ENCODE peak calls at places on chromosomes 1 and 21, in four cellular contexts. R is CD4-positive, alpha-beta T cell; B is body of pancreas; U is hepatocyte. L is an unnamed sample.

GRCh38 chr1:228007801-228008341 is 1.1 kb downstream of the WNT3A start:
- DNase-seq in B (peak; percentile 2), R (no peak), U (no peak), L (peak; percentile 41)

GRCh38 chr1:92980732-92981647 is 19.7 kb upstream of the DIPK1A start:
- DNase-seq in B (no peak), R (peak; percentile 26), U (no peak), L (no peak)

GRCh38 chr1:44447051-44447806 is 42.2 kb downstream of the RNF220 start:
- DNase-seq in R (no peak), B (no peak), U (no peak), L (no peak)

GRCh38 chr1:46721806-46722205 is 2.9 kb upstream of the EFCAB14 start:
- DNase-seq in R (no peak), B (no peak), U (no peak), L (no peak)

GRCh38 chr1:220876511-220877347 is 2.5 kb upstream of the HLX start:
- DNase-seq in R (no peak), B (no peak), U (peak; percentile 46), L (peak; percentile 46)

GRCh38 chr1:5720484-5720883 is 271.7 kb downstream of the NPHP4 start:
- DNase-seq in U (no peak), R (no peak), B (no peak), L (no peak)

GRCh38 chr1:32904797-32905196 is 3.6 kb upstream of the TMEM54 start:
- DNase-seq in U (no peak), R (no peak), B (no peak), L (peak; percentile 56)

GRCh38 chr21:46294647-46295176 is 8.6 kb downstream of the YBEY start:
- DNase-seq in U (no peak), R (no peak), B (no peak), L (no peak)

GRCh38 chr1:41534181-41535076 is 49.9 kb upstream of the EDN2 start:
- DNase-seq in B (no peak), U (no peak), R (no peak), L (peak; percentile 21)

GRCh38 chr1:42963378-42964005 is 4.8 kb upstream of the SLC2A1 start:
- DNase-seq in R (no peak), B (no peak), U (no peak), L (no peak)

GRCh38 chr1:154837679-154838171 is 32.4 kb downstream of the KCNN3 start:
- DNase-seq in U (no peak), B (no peak), R (no peak), L (peak; percentile 89)

GRCh38 chr1:94646151-94646643 is 104.6 kb upstream of the F3 start:
- DNase-seq in U (no peak), R (no peak), B (no peak), L (no peak)

GRCh38 chr1:208161656-208162375 is 82.4 kb downstream of the PLXNA2 start:
- DNase-seq in U (no peak), R (no peak), B (no peak), L (no peak)

GRCh38 chr1:112744019-112744578 is 29.0 kb upstream of the PPM1J start:
- DNase-seq in U (peak; percentile 66), B (no peak), R (no peak), L (peak; percentile 51)

GRCh38 chr1:46393510-46393909 is 607 bp upstream of the FAAH start:
- DNase-seq in R (no peak), B (no peak), U (peak; percentile 87), L (no peak)

GRCh38 chr1:116321766-116322175 is 51.3 kb upstream of the ATP1A1 start:
- DNase-seq in U (no peak), R (no peak), B (peak; percentile 81), L (no peak)

GRCh38 chr1:212819704-212820103 is 27.7 kb downstream of the SPATA45 start:
- DNase-seq in R (no peak), B (no peak), U (peak; percentile 48), L (no peak)

GRCh38 chr21:41542727-41543126 is 34.8 kb upstream of the TMPRSS2 start:
- DNase-seq in U (no peak), B (no peak), R (no peak), L (no peak)

GRCh38 chr1:173527151-173527826 is 50.2 kb downstream of the PRDX6 start:
- DNase-seq in B (no peak), R (no peak), U (peak; percentile 72), L (no peak)

DNA sequence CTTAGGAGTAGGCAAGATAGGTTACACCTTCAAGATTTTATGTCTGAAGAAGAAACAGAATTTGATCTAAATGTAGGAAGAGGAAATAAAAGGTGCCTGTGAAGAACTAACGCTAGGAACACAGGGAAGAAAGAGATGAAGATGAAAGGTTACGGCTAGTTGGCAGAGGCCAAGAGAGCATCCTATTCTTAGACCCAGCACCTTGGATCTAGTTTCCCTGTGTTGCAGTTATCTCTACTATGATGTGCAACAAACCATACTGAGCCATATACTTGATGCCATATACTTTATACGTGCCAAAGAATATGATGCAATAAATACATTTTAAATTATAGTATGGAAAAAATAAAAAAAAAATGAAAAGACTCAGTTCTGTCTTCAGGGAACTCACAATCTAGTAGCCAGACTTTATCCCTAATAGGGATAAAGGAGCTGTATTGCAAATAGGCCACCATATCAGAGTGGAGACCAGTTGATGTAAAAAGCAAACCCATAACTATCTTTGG is 181.1 kb downstream of the PBX1 start:
- DNase-seq in R (no peak), U (no peak), B (no peak), L (no peak)
- H3K9me3 ChIP-seq in R (no peaks in the 10 kb centered on the region), U (no peaks in the 10 kb centered on the region), B (no peaks in the 10 kb centered on the region), L (no peaks in the 10 kb centered on the region)

DNA sequence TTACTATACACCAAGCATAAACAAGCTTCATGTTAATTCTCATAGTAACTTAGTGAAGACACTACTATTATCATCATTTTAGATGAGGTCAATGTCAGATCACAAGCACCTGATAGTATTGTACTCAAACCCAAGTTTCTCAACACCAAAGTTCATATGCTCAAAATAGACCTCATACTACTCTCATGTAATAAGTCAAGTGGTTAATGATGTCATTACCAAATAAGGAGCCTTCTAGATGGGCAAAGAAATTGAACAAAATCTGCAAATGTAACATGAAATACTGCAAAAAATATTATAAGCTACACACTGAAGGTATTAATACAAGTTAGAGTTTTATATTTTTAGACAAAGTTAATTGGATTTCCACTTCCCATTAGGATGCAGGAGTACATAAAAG is 144.0 kb upstream of the CHRM3 start:
- DNase-seq in R (no peak), B (no peak), U (no peak), L (no peak)
- H3K9me3 ChIP-seq in R (no peaks in the 10 kb centered on the region), B (no peaks in the 10 kb centered on the region), U (no peaks in the 10 kb centered on the region), L (no peaks in the 10 kb centered on the region)

GRCh38 chr1:49026230-49026811 is 249.6 kb upstream of the BEND5 start:
- DNase-seq in B (no peak), U (no peak), R (no peak), L (no peak)
- H3K9me3 ChIP-seq in B (peaks cover 11% of the 10 kb centered on the region), U (no peaks in the 10 kb centered on the region), R (peaks cover 10% of the 10 kb centered on the region), L (no peaks in the 10 kb centered on the region)

GRCh38 chr1:242016518-242016917 is 17.6 kb upstream of the MAP1LC3C start:
- DNase-seq in U (no peak), B (no peak), R (no peak), L (no peak)
- H3K9me3 ChIP-seq in U (no peaks in the 10 kb centered on the region), B (no peaks in the 10 kb centered on the region), R (no peaks in the 10 kb centered on the region), L (no peaks in the 10 kb centered on the region)

GRCh38 chr1:2952371-2952770 is 68.9 kb upstream of the ACTRT2 start:
- DNase-seq in U (no peak), R (no peak), B (no peak), L (no peak)

GRCh38 chr1:2950926-2951305 is 70.4 kb upstream of the ACTRT2 start:
- DNase-seq in R (no peak), U (no peak), B (no peak), L (no peak)

GRCh38 chr1:2953688-2954285 is 67.5 kb upstream of the ACTRT2 start:
- DNase-seq in B (no peak), U (no peak), R (no peak), L (no peak)

GRCh38 chr1:2951856-2952255 is 69.4 kb upstream of the ACTRT2 start:
- DNase-seq in R (no peak), U (no peak), B (no peak), L (peak; percentile 14)

DNA sequence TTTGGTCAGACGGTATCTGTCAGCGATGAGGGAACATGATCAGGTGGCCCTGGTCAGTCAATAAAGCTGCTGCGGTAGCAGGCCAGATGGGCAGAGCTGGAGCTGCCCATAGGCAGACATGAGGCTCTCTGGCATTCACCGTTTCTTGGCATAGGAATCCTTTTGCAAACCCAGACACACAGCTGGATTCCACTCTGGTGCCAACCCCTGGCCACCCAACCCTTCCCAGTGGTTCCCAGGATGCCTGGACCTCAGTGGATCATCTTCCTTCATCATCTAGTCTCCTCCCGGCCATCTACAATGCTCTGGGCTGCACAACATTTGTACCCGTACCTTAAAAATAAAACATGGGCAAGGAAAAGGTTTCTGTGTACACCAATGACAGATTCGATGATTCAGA is 68.3 kb upstream of the ACTRT2 start:
- DNase-seq in B (no peak), R (no peak), U (no peak), L (no peak)
- H3K9me3 ChIP-seq in B (no peaks in the 10 kb centered on the region), R (peaks cover 22% of the 10 kb centered on the region), U (peaks cover 5% of the 10 kb centered on the region), L (no peaks in the 10 kb centered on the region)

GRCh38 chr1:22520871-22521270 is 42.4 kb upstream of the EPHA8 start:
- DNase-seq in R (no peak), B (no peak), U (no peak), L (no peak)
- H3K9me3 ChIP-seq in R (no peaks in the 10 kb centered on the region), B (no peaks in the 10 kb centered on the region), U (no peaks in the 10 kb centered on the region), L (no peaks in the 10 kb centered on the region)

GRCh38 chr1:147238053-147238902 is 4.2 kb upstream of the CHD1L start:
- DNase-seq in R (no peak), B (no peak), U (peak; percentile 32), L (no peak)

GRCh38 chr1:147236959-147237791 is 5.3 kb upstream of the CHD1L start:
- DNase-seq in B (peak; percentile 35), R (no peak), U (peak; percentile 23), L (peak; percentile 73)

GRCh38 chr1:147236448-147236847 is 6.0 kb upstream of the CHD1L start:
- DNase-seq in B (no peak), R (no peak), U (no peak), L (no peak)

GRCh38 chr1:147238925-147239820 is 3.3 kb upstream of the CHD1L start:
- DNase-seq in R (no peak), U (no peak), B (no peak), L (no peak)

GRCh38 chr1:147235822-147236221 is 6.7 kb upstream of the CHD1L start:
- DNase-seq in B (peak; percentile 64), R (no peak), U (no peak), L (no peak)
- H3K9me3 ChIP-seq in B (no peaks in the 10 kb centered on the region), R (no peaks in the 10 kb centered on the region), U (no peaks in the 10 kb centered on the region), L (no peaks in the 10 kb centered on the region)

DNA sequence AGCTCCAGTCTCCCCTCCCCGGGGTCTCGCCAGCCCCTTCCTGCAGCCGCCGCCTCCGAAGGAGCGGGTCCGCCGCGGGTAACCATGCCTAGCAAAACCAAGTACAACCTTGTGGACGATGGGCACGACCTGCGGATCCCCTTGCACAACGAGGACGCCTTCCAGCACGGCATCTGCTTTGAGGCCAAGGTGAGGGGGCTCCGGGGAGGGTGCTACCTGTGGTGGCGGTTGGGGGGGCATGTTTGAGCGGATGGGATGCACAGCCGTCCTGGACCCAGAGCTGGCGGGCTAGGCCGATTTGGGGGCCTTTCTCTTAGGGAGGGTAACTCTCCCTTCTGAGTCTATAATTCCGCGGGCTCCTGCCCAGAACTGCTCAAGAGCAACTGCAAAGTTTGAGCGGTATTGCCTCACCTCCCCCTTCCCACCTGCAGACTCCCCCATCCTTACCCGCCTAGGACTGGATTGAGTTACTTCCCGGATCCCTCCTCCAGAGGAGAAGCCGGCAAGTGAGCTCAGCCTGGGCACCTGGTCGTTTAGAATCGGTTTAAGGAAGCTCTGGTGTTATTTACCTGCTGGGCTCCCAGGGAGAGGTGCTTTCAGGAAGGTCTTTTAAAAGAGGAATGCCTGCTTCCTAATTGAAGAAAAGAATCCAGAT is 730 bp downstream of the NOS1AP start:
- DNase-seq in U (peak; percentile 37), R (no peak), B (peak; percentile 53), L (no peak)
- H3K9me3 ChIP-seq in U (no peaks in the 10 kb centered on the region), R (no peaks in the 10 kb centered on the region), B (no peaks in the 10 kb centered on the region), L (peaks cover 4% of the 10 kb centered on the region)

L was measured in Peyer's patch.